ENCODE peak calls at places on chromosomes 3 and 15, in six cellular contexts. B is neuronal stem cell, Y is mesenchymal stem cell, P is IMR-90, M is H9, R is H1. T is an unnamed sample.

GRCh38 chr3:72797773-72798543 is 50.3 kb downstream of the SHQ1 start:
- DNase-seq in M (no peak), P (peak; percentile 41), R (no peak), B (no peak), Y (peak; percentile 47), T (peak; percentile 59)

GRCh38 chr3:126491221-126492013 is 15.7 kb upstream of the ZXDC start:
- DNase-seq in R (no peak), Y (no peak), P (no peak), M (no peak), B (no peak), T (no peak)

GRCh38 chr15:25903024-25903581 is 40.0 kb upstream of the ATP10A start:
- DNase-seq in R (no peak), B (no peak), Y (no peak), P (peak; percentile 41), M (no peak), T (peak; percentile 57)

GRCh38 chr3:32960404-32961160 is 9.1 kb downstream of the CCR4 start:
- DNase-seq in B (no peak), M (no peak), R (peak; percentile 19), Y (no peak), P (no peak), T (no peak)

GRCh38 chr3:135878501-135878900 is 87.0 kb upstream of the PPP2R3A start:
- DNase-seq in P (no peak), M (no peak), Y (no peak), B (no peak), R (no peak), T (no peak)

GRCh38 chr3:124032881-124033359 is 41.0 kb upstream of the ROPN1 start:
- DNase-seq in M (peak; percentile 91), Y (peak; percentile 84), R (peak; percentile 95), P (peak; percentile 71), B (peak; percentile 92), T (peak; percentile 94)

GRCh38 chr3:98980915-98981596 is 79.6 kb upstream of the DCBLD2 start:
- DNase-seq in B (no peak), Y (peak; percentile 82), R (no peak), P (peak; percentile 91), M (no peak), T (peak; percentile 63)

GRCh38 chr15:31857194-31857593 is 173.1 kb upstream of the CHRNA7 start:
- DNase-seq in P (no peak), R (peak; percentile 57), Y (no peak), M (peak; percentile 47), B (no peak), T (peak; percentile 36)

GRCh38 chr3:88408935-88409334 is 259.2 kb downstream of the C3orf38 start:
- DNase-seq in P (no peak), M (no peak), R (no peak), Y (no peak), B (no peak), T (no peak)

GRCh38 chr3:152376351-152377183 is 107.8 kb downstream of the MBNL1 start:
- DNase-seq in Y (no peak), R (no peak), P (peak; percentile 84), B (no peak), M (no peak), T (no peak)

GRCh38 chr3:193301441-193301840 is 60.4 kb downstream of the PLAAT1 start:
- DNase-seq in Y (no peak), M (no peak), R (no peak), P (no peak), B (no peak), T (peak; percentile 12)

GRCh38 chr3:156307704-156308103 is 187.3 kb downstream of the KCNAB1 start:
- DNase-seq in Y (no peak), P (peak; percentile 84), M (no peak), B (no peak), R (no peak), T (no peak)

GRCh38 chr3:129123314-129124060 is 1.9 kb upstream of the RAB43 start:
- DNase-seq in B (no peak), M (no peak), R (no peak), Y (peak; percentile 26), P (peak; percentile 50), T (no peak)

GRCh38 chr3:52198643-52199608 is 966 bp downstream of the ALAS1 start:
- DNase-seq in B (no peak), M (no peak), P (no peak), Y (no peak), R (no peak), T (no peak)

GRCh38 chr3:73727117-73727802 is 102.5 kb upstream of the PDZRN3 start:
- DNase-seq in B (peak; percentile 20), Y (peak; percentile 98), M (peak; percentile 37), P (peak; percentile 83), R (peak; percentile 49), T (peak; percentile 73)

GRCh38 chr3:79139395-79140060 is 628.3 kb downstream of the ROBO1 start:
- DNase-seq in M (no peak), B (no peak), R (no peak), P (peak; percentile 21), Y (no peak), T (no peak)

GRCh38 chr15:60793656-60794055 is 314.7 kb upstream of the ICE2 start:
- DNase-seq in B (no peak), Y (no peak), M (no peak), R (no peak), P (no peak), T (no peak)

GRCh38 chr15:58631319-58631718 is 118.2 kb downstream of the ADAM10 start:
- DNase-seq in P (no peak), M (no peak), R (no peak), B (no peak), Y (no peak), T (no peak)

GRCh38 chr3:177589921-177590336 is 392.6 kb upstream of the TBL1XR1 start:
- DNase-seq in P (peak; percentile 93), Y (peak; percentile 37), B (peak; percentile 45), M (no peak), R (no peak), T (no peak)

GRCh38 chr3:129482721-129483120 is 42.7 kb downstream of the IFT122 start:
- DNase-seq in B (no peak), M (peak; percentile 52), P (no peak), Y (no peak), R (no peak), T (peak; percentile 74)

GRCh38 chr3:153448146-153448870 is 286.3 kb downstream of the RAP2B start:
- DNase-seq in M (no peak), R (no peak), Y (no peak), P (no peak), B (no peak), T (no peak)

GRCh38 chr3:129035360-129036233 is 25.0 kb upstream of the GP9 start:
- DNase-seq in R (no peak), M (no peak), Y (no peak), B (no peak), P (no peak), T (no peak)

GRCh38 chr15:96321422-96322391 is 8.8 kb upstream of the NR2F2 start:
- DNase-seq in R (peak; percentile 71), P (peak; percentile 11), Y (peak; percentile 53), M (peak; percentile 45), B (peak; percentile 44), T (peak; percentile 21)

GRCh38 chr3:135800071-135800549 is 165.4 kb upstream of the PPP2R3A start:
- DNase-seq in B (no peak), Y (no peak), M (no peak), P (no peak), R (no peak), T (no peak)

GRCh38 chr3:179526989-179527391 is 35.7 kb upstream of the ACTL6A start:
- DNase-seq in Y (peak; percentile 90), P (peak; percentile 84), R (peak; percentile 57), B (peak; percentile 18), M (peak; percentile 74), T (peak; percentile 89)

GRCh38 chr3:113002676-113003075 is 11.9 kb downstream of the GTPBP8 start:
- DNase-seq in Y (no peak), R (no peak), P (no peak), M (no peak), B (no peak), T (peak; percentile 73)

GRCh38 chr3:126184465-126185000 is 4.1 kb upstream of the ALDH1L1 start:
- DNase-seq in B (no peak), P (no peak), M (no peak), Y (no peak), R (no peak), T (peak; percentile 11)

GRCh38 chr3:143808999-143809700 is 39.1 kb downstream of the SLC9A9 start:
- DNase-seq in M (no peak), R (no peak), P (peak; percentile 38), Y (no peak), B (no peak), T (no peak)

GRCh38 chr3:133663569-133664313 is 2.0 kb upstream of the TOPBP1 start:
- DNase-seq in R (peak; percentile 47), Y (peak; percentile 68), P (peak; percentile 55), B (peak; percentile 41), M (peak; percentile 57), T (peak; percentile 88)

GRCh38 chr15:42891569-42891968 is 29.0 kb downstream of the TTBK2 start:
- DNase-seq in P (peak; percentile 25), M (no peak), B (no peak), Y (no peak), R (no peak), T (no peak)
- H2BK15ac ChIP-seq in P (peak overlapping the region; percentile 77), M (no peak overlapping the region), B (no peak overlapping the region), Y (no peak overlapping the region), R (no peak overlapping the region), T (no peak overlapping the region)

GRCh38 chr15:80106051-80106450 is 46.6 kb downstream of the ZFAND6 start:
- DNase-seq in R (no peak), P (peak; percentile 49), B (no peak), M (no peak), Y (peak; percentile 43), T (no peak)
- H3K9ac ChIP-seq in R (no peak overlapping the region), P (no peak overlapping the region), B (no peak overlapping the region), M (no peak overlapping the region), Y (no peak overlapping the region), T (no peak overlapping the region)

DNA sequence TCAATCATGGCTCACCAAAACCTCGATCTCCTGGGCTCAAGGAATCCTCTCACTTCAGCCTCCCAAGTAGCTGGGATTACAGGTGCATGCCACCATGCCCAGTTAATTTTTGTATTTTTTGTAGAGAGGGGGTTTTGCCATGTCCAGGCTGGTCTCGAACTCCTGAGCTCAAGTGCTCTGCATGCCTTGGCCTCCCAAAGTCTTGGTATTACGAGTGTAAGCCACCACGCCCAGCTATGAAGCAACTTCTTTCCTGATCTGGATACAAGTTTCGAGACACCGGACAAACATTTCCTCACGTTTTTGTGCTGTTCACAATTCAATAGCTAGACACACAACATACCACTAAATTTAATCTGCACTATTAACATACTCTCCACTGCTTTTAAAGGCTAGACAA is 3.4 kb upstream of the SYNM start:
- DNase-seq in P (no peak), B (no peak), R (no peak), Y (no peak), M (no peak), T (no peak)
- H2BK15ac ChIP-seq in P (no peak overlapping the region), B (no peak overlapping the region), R (no peak overlapping the region), Y (no peak overlapping the region), M (no peak overlapping the region), T (no peak overlapping the region)

DNA sequence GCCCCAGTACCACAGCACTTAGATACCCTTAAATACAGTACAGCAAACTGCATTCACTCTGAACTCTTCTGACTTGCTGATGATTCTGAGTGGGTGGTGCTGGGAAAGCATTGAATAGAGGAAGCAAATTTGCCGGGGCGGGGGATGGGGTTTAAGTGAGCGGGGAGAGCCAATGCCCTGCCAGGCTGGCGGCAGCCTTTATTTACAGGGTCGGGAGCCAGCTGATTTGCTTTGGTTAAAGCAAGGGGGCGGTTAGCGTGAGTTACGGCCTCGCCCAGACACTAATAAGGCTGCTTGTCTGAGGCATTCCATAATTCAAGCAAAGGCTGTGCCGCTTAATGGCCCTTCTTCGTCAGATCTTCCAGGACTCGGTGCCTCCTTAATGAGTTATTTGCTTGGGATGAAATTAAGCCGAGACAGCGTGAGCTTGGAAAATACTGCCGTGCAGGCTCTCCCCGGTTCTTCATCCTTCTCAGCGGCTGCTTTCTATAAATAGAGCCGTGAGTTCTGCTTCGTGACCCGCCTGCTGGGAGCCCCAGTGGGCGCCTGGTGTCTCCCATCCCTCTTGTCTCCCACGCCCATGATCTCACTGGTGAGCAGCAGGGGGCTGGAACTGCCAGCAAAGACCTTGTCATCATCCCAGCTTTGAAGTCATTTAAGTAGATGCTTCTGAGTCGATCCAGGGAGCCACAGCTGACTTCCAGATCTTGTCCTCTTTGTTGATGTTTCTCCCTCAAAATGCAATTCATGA is 25.8 kb downstream of the SPSB4 start:
- DNase-seq in P (peak; percentile 52), R (no peak), M (peak; percentile 61), Y (peak; percentile 86), B (no peak), T (peak; percentile 66)
- H3K9ac ChIP-seq in P (no peak overlapping the region), R (no peak overlapping the region), M (no peak overlapping the region), Y (peak overlapping the region; percentile 83), B (no peak overlapping the region), T (peak overlapping the region; percentile 23)